ENCODE peak calls at places on chromosomes 7 and 10, in nine cellular contexts. J is foreskin fibroblast, Y is neural crest cell, I is OCI-LY7, S is AG04449, V is ovary, O is cardiac muscle cell, W is AG09309, T is thoracic aorta. P is an unnamed sample.

GRCh38 chr7:156234192-156234591 is 406.4 kb upstream of the RNF32 start:
- DNase-seq in J (no peak), Y (no peak), I (no peak), S (no peak), V (no peak), O (no peak), W (no peak), T (no peak), P (no peak)

GRCh38 chr10:14397069-14397468 is 66.3 kb upstream of the FRMD4A start:
- DNase-seq in J (peak; percentile 93), Y (no peak), I (no peak), S (peak; percentile 95), V (peak; percentile 74), O (no peak), W (peak; percentile 99), T (peak; percentile 12), P (no peak)

GRCh38 chr7:116198748-116199410 is 11.5 kb upstream of the TES start:
- DNase-seq in J (no peak), Y (no peak), I (no peak), S (no peak), V (no peak), O (no peak), W (no peak), T (no peak), P (no peak)

GRCh38 chr10:13231808-13232207 is 2.4 kb downstream of the UCMA start:
- DNase-seq in J (no peak), Y (no peak), I (no peak), S (no peak), V (no peak), O (no peak), W (no peak), T (no peak), P (no peak)

GRCh38 chr7:108204281-108204796 is 74.2 kb upstream of the LAMB4 start:
- DNase-seq in J (no peak), Y (no peak), I (no peak), S (no peak), V (no peak), O (no peak), W (no peak), T (no peak), P (no peak)

GRCh38 chr7:158355456-158356065 is 232.1 kb downstream of the PTPRN2 start:
- DNase-seq in J (no peak), Y (peak; percentile 23), I (no peak), S (no peak), V (no peak), O (no peak), W (no peak), T (no peak), P (no peak)

GRCh38 chr10:6401562-6402348 is 178.3 kb downstream of the PRKCQ start:
- DNase-seq in J (peak; percentile 85), Y (peak; percentile 56), I (peak; percentile 88), S (peak; percentile 70), V (peak; percentile 69), O (peak; percentile 89), W (peak; percentile 76), T (peak; percentile 61), P (peak; percentile 55)

GRCh38 chr7:155482511-155483183 is 24.7 kb downstream of the EN2 start:
- DNase-seq in J (no peak), Y (no peak), I (no peak), S (no peak), V (no peak), O (no peak), W (no peak), T (no peak), P (no peak)

GRCh38 chr10:83919187-83919586 is 220.1 kb upstream of the GHITM start:
- DNase-seq in J (no peak), Y (no peak), I (no peak), S (no peak), V (no peak), O (no peak), W (no peak), T (no peak), P (no peak)

GRCh38 chr10:83915801-83916200 is 223.5 kb upstream of the GHITM start:
- DNase-seq in J (no peak), Y (no peak), I (no peak), S (no peak), V (no peak), O (no peak), W (no peak), T (no peak), P (no peak)

GRCh38 chr10:83922246-83922860 is 217.0 kb upstream of the GHITM start:
- DNase-seq in J (no peak), Y (no peak), I (no peak), S (no peak), V (no peak), O (no peak), W (no peak), T (no peak), P (no peak)

DNA sequence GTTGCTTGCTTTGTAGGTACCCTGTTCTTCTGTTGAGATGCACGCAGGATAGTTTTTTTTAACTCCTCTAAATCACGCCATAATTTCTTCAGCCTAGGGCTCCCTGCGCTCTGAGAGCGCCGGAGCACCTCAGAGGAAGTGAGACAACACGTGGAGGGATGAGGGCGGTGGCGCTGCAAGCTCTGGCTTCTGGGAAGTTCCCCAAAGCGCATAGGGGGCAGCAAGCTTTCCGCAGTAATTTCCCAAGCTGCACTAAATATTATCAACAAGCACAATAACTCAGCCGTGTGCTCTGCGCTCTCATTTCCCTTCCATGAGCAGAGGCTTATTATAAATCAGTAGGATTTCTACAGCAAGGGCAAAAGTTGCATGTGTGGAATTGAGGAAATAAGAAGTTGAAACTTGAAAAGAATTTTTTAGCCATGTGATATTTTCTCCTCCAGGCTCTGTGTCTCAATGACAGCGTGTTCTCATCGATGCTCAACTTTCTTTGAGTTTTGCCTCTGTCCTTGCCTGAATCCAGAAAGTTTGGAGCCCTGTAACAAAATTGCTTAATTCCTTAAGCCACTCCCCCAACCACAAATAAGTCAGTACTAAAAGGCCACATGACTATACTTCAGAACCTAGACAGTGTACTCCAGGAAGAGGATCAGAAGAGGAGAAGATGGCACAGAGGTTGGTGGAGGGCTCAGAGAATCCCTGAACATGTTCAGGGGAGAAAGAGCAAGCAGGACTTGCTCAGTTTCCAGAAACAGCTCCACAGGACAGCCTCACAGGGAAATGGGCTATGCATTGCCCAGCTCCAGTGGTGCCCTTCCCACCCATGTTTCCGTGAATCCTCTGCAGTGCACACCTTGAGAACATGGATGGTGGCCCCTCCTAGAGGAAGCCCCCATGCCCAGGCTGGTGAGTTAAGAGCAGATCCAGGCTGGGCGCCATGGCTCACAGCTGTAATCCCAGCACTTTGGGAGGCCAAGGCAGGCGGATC is 221.5 kb upstream of the GHITM start:
- DNase-seq in J (no peak), Y (peak; percentile 31), I (peak; percentile 14), S (no peak), V (peak; percentile 47), O (peak; percentile 13), W (no peak), T (no peak), P (no peak)
- TF ChIP-seq CTCF in J (no peak), Y (peak; percentile 59), I (peak; percentile 63), S (no peak), V (no peak), O (peak; percentile 27), W (no peak), T (no peak), P (peak; percentile 63)

GRCh38 chr10:50554995-50555568 is 68.7 kb downstream of the SGMS1 start:
- DNase-seq in J (peak; percentile 59), Y (no peak), I (peak; percentile 42), S (peak; percentile 45), V (no peak), O (no peak), W (peak; percentile 62), T (no peak), P (no peak)
- TF ChIP-seq CTCF in J (no peak), Y (no peak), I (peak; percentile 71), S (no peak), V (no peak), O (no peak), W (no peak), T (no peak), P (no peak)

DNA sequence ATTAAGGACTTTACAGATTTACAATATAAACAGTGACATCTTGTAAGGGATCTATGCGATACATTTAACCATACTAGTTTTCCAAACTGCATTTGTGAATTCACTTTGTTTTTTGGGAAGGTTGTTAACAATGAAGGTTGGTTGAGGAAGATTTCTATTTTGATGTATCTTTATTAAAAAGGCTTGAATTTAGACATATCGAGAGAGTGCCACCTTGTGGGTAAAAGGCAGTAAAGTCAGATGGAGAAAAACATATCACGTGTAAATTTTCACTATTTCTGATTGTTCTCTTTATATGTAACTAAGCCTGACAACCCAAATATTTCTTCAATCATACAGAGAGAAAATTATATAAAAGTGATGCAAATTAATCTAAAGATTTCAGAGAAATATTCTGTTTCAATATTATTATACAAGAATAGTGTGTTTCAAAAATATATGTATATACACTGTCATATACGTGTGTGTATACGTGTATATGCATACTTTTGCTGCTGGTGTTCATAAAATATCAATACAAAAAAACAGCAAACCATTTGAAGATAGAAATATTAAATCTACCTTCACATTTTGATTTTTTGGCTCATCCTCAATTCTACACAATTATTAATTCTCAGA is 988.6 kb downstream of the SORCS1 start:
- DNase-seq in J (no peak), Y (no peak), I (peak; percentile 14), S (no peak), V (no peak), O (peak; percentile 14), W (no peak), T (no peak), P (no peak)
- TF ChIP-seq CTCF in J (peak; percentile 46), Y (peak; percentile 83), I (peak; percentile 82), S (peak; percentile 15), V (no peak), O (peak; percentile 54), W (peak; percentile 22), T (no peak), P (peak; percentile 76)

GRCh38 chr7:49775065-49775948 is 1.9 kb downstream of the VWC2 start:
- DNase-seq in J (no peak), Y (peak; percentile 14), I (no peak), S (no peak), V (peak; percentile 68), O (peak; percentile 60), W (no peak), T (no peak), P (peak; percentile 27)

GRCh38 chr7:49778731-49779270 is 5.4 kb downstream of the VWC2 start:
- DNase-seq in J (no peak), Y (no peak), I (peak; percentile 67), S (no peak), V (no peak), O (no peak), W (no peak), T (no peak), P (no peak)

GRCh38 chr7:49774459-49775064 is 1.1 kb downstream of the VWC2 start:
- DNase-seq in J (no peak), Y (peak; percentile 20), I (no peak), S (no peak), V (peak; percentile 62), O (peak; percentile 45), W (no peak), T (no peak), P (no peak)

GRCh38 chr7:49775949-49776443 is 2.6 kb downstream of the VWC2 start:
- DNase-seq in J (no peak), Y (no peak), I (no peak), S (no peak), V (no peak), O (peak; percentile 11), W (no peak), T (no peak), P (no peak)

DNA sequence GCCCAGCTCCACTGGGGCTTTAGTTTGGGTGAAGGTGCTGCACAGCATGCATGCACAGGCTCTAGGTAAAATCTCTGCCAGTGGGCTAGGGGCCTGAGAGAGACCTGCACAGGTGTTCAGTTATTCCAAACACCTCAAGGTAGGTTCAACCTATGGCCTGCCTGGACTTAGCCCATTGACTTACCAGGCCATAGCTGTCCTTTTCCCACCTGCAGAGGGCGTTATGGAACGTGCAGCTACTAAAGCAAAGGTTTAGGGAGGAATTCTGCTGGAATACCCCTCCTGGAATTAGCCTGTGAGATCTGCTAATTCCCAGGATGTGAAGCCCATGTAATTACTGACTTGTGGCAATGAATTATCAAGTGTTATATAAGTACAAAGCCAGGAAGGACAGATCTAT is 3.6 kb downstream of the VWC2 start:
- DNase-seq in J (no peak), Y (peak; percentile 6), I (no peak), S (no peak), V (peak; percentile 41), O (peak; percentile 66), W (no peak), T (no peak), P (no peak)
- TF ChIP-seq CTCF in J (no peak), Y (peak; percentile 46), I (peak; percentile 55), S (no peak), V (no peak), O (no peak), W (no peak), T (no peak), P (peak; percentile 63)

P was measured in progenitor cell of endocrine pancreas.